ENCODE peak calls at places on chromosomes 4 and X, in eight cellular contexts. G is Peyer's patch, U is HCT116, C is uterus, P is NB4, M is spleen, X is stomach, F is prostate gland. Z is an unnamed sample.
A peak's percentile ranks its signal among the peaks of the same experiment; 100 is the strongest.

GRCh38 chr4:185920171-185920570 is 108.2 kb upstream of the SORBS2 start:
- DNase-seq in G (no peak), U (no peak), C (no peak), P (no peak), M (no peak), X (no peak), F (peak; percentile 30), Z (no peak)

GRCh38 chrX:46327229-46328081 is 217.8 kb downstream of the ZNF674 start:
- DNase-seq in G (peak; percentile 56), U (peak; percentile 76), C (no peak), P (no peak), M (no peak), X (peak; percentile 51), F (no peak), Z (peak; percentile 15)

GRCh38 chr4:117481742-117482141 is 396.4 kb upstream of the TRAM1L1 start:
- DNase-seq in G (no peak), U (no peak), C (no peak), P (no peak), M (no peak), X (no peak), F (no peak), Z (no peak)

GRCh38 chr4:610411-611261 is 14.7 kb upstream of the PDE6B start:
- DNase-seq in G (no peak), U (no peak), C (no peak), P (no peak), M (peak; percentile 70), X (no peak), F (no peak), Z (peak; percentile 82)

GRCh38 chrX:1336331-1337143 is at the start of gene IL3RA:
- DNase-seq in G (no peak), U (no peak), C (peak; percentile 24), P (peak; percentile 92), M (peak; percentile 84), X (no peak), F (no peak), Z (peak; percentile 47)

GRCh38 chr4:176875026-176875425 is 82.3 kb upstream of the VEGFC start:
- DNase-seq in G (no peak), U (no peak), C (no peak), P (no peak), M (no peak), X (no peak), F (no peak), Z (no peak)

GRCh38 chrX:50103866-50104566 is 96.8 kb downstream of the AKAP4 start:
- DNase-seq in G (no peak), U (no peak), C (peak; percentile 57), P (no peak), M (no peak), X (no peak), F (no peak), Z (no peak)

GRCh38 chr4:2258091-2259035 is 3.5 kb downstream of the MXD4 start:
- DNase-seq in G (no peak), U (no peak), C (no peak), P (no peak), M (peak; percentile 79), X (peak; percentile 24), F (no peak), Z (peak; percentile 82)

GRCh38 chrX:138928737-138929459 is 217.4 kb upstream of the FGF13 start:
- DNase-seq in G (no peak), U (no peak), C (no peak), P (no peak), M (no peak), X (no peak), F (no peak), Z (no peak)

GRCh38 chr4:83231620-83232056 is 53.0 kb downstream of the COQ2 start:
- DNase-seq in G (no peak), U (no peak), C (no peak), P (peak; percentile 96), M (no peak), X (no peak), F (no peak), Z (no peak)

DNA sequence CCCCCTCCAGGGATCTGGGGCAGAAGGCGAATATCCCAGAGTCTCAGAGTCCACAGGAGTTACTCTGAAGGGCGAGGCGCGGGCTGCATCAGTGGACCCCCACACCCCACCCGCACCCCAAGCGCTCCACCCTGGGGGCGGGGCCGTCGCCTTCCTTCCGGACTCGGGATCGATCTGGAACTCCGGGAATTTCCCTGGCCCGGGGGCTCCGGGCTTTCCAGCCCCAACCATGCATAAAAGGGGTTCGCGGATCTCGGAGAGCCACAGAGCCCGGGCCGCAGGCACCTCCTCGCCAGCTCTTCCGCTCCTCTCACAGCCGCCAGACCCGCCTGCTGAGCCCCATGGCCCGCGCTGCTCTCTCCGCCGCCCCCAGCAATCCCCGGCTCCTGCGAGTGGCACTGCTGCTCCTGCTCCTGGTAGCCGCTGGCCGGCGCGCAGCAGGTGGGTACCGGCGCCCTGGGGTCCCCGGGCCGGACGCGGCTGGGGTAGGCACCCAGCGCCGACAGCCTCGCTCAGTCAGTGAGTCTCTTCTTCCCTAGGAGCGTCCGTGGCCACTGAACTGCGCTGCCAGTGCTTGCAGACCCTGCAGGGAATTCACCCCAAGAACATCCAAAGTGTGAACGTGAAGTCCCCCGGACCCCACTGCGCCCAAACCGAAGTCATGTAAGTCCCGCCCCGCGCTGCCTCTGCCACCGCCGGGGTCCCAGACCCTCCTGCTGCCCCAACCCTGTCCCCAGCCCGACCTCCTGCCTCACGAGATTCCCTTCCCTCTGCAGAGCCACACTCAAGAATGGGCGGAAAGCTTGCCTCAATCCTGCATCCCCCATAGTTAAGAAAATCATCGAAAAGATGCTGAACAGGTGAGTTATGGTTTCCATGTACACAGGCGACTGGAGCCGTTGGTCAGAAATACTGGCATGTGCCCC is at the start of gene CXCL1:
- DNase-seq in G (peak; percentile 82), U (no peak), C (no peak), P (peak; percentile 42), M (peak; percentile 87), X (peak; percentile 50), F (peak; percentile 13), Z (no peak)
- TF ChIP-seq CTCF in G (no peak), U (no peak), C (no peak), P (no peak), M (no peak), X (no peak), F (no peak), Z (no peak)

DNA sequence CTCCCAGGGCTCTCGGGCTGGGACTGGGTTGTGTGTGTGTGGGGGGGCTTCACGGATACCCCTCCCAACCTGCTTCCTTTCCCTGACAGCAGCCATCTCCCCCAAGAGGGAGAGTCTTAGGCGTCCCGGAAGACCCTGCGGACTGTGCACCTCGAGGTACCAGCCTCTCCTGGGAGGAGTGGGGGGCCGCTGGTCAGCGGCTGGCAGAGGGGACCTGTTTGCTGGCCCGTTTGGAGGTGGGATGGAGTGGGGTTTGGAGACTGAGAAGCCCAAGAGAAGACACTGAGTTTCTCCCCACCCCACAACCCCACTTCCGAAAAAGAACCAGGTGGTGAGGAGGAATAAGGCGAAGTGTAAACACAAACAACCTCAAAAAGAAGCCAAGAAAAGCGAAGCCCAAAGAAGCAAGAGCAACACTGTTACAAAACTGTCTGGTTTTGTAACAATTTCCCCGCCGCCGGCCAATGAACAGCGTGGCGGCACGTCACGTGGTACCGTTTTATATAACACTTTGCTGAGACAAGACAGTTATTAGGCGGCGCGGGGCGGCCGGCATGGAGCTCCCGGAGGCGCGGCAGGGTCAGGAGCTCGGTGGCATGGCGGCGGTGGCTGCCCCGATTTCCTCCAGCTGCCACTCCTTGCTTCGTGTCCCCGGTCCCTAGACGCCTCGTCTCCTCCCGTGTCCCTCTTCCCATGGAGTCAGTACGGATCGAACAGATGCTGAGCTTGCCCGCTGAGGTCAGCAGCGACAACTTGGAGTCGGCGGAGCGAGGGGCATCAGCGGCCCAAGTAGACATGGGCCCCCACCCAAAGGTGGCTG is at the start of gene LONRF3:
- DNase-seq in G (peak; percentile 75), U (no peak), C (peak; percentile 83), P (peak; percentile 86), M (peak; percentile 90), X (peak; percentile 73), F (peak; percentile 68), Z (peak; percentile 97)
- TF ChIP-seq POLR2A in G (peak; percentile 53), U (peak; percentile 56), C (peak; percentile 83), P (peak; percentile 94), M (peak; percentile 37), X (no peak), F (peak; percentile 79), Z (peak; percentile 10)

GRCh38 chr4:16290681-16291420 is 64.6 kb upstream of the TAPT1 start:
- DNase-seq in G (no peak), U (no peak), C (no peak), P (no peak), M (no peak), X (no peak), F (no peak), Z (no peak)

GRCh38 chr4:16294455-16294854 is 68.2 kb upstream of the TAPT1 start:
- DNase-seq in G (no peak), U (no peak), C (no peak), P (no peak), M (no peak), X (no peak), F (no peak), Z (no peak)

GRCh38 chr4:16293205-16293860 is 67.1 kb upstream of the TAPT1 start:
- DNase-seq in G (no peak), U (no peak), C (no peak), P (no peak), M (no peak), X (no peak), F (no peak), Z (no peak)

GRCh38 chr4:16284050-16284449 is 57.8 kb upstream of the TAPT1 start:
- DNase-seq in G (no peak), U (no peak), C (no peak), P (no peak), M (no peak), X (no peak), F (no peak), Z (no peak)

GRCh38 chr4:16289872-16290554 is 63.7 kb upstream of the TAPT1 start:
- DNase-seq in G (no peak), U (peak; percentile 7), C (no peak), P (peak; percentile 58), M (no peak), X (no peak), F (no peak), Z (no peak)
- H3K4me3 ChIP-seq in G (no peak overlapping the region), U (no peak overlapping the region), C (no peak overlapping the region), P (no peak overlapping the region), M (no peak overlapping the region), X (no peak overlapping the region), F (no peak overlapping the region), Z (no peak overlapping the region)

DNA sequence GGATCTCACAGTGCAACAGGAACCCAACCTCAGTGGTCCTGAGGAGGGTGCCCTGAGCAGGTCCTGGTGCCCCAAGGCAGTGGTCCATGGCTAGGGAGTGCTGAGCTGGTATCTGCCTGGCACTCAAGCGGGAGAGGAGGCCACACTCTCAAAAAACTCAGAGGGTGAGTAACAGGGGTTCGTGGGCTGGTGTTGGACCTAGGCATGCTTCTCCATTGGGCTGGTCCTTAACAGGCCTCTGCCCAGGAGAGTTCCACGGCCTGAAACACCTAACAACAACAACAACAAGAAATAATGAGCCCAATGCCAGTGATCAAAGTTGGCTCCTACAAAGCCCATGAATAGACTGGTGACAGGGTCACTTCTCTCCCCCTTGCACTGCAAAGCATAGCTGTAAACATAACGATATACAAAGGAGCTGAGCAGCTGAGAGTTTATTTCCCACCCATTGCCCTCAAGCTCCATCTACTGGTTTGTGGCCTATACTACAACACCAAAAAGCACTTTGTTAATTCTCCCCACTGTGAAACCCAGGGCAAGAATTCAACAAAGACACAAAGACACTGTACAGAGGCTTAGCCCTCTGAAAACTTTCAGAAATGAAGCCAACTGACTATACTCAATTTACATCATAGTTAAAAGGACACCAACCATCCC is 736.2 kb upstream of the ADGRL3 start:
- DNase-seq in G (no peak), U (no peak), C (no peak), P (peak; percentile 41), M (no peak), X (no peak), F (no peak), Z (no peak)
- TF ChIP-seq CTCF in G (no peak), U (peak; percentile 23), C (no peak), P (peak; percentile 66), M (no peak), X (no peak), F (no peak), Z (no peak)

Z was measured in lower leg skin.